ENCODE peak calls at places on chromosomes 4 and X, in five cellular contexts. One of them, this sample, is unnamed.

GRCh38 chrX:9902651-9903050 is 64.5 kb upstream of the CLDN34 start:
- DNase-seq in glutamatergic neuron: no peak
- DNase-seq in T follicular helper cell: no peak
- DNase-seq in cardiac muscle cell: no peak
- DNase-seq in stimulated activated CD4-positive, alpha-beta T cell treated with anti-CD3 and anti-CD28 coated beads, Interleukin-2, amount 100 ng/mL, for 24 hours: no peak
- DNase-seq in this sample: no peak

GRCh38 chr4:123705419-123705818 is 308.8 kb downstream of the SPRY1 start:
- DNase-seq in glutamatergic neuron: no peak
- DNase-seq in T follicular helper cell: no peak
- DNase-seq in cardiac muscle cell: no peak
- DNase-seq in stimulated activated CD4-positive, alpha-beta T cell treated with anti-CD3 and anti-CD28 coated beads, Interleukin-2, amount 100 ng/mL, for 24 hours: no peak
- DNase-seq in this sample: no peak

GRCh38 chr4:4323705-4324534 is 33.9 kb downstream of the ZBTB49 start:
- DNase-seq in glutamatergic neuron: no peak
- DNase-seq in T follicular helper cell: no peak
- DNase-seq in cardiac muscle cell: peak; percentile 86
- DNase-seq in stimulated activated CD4-positive, alpha-beta T cell treated with anti-CD3 and anti-CD28 coated beads, Interleukin-2, amount 100 ng/mL, for 24 hours: no peak
- DNase-seq in this sample: no peak

GRCh38 chrX:74449322-74449936 is 28.1 kb downstream of the SLC16A2 start:
- DNase-seq in glutamatergic neuron: no peak
- DNase-seq in T follicular helper cell: peak; percentile 16
- DNase-seq in cardiac muscle cell: no peak
- DNase-seq in stimulated activated CD4-positive, alpha-beta T cell treated with anti-CD3 and anti-CD28 coated beads, Interleukin-2, amount 100 ng/mL, for 24 hours: peak; percentile 47
- DNase-seq in this sample: peak; percentile 31

GRCh38 chr4:2837110-2837903 is 6.3 kb upstream of the ADD1 start:
- DNase-seq in glutamatergic neuron: no peak
- DNase-seq in T follicular helper cell: no peak
- DNase-seq in cardiac muscle cell: no peak
- DNase-seq in stimulated activated CD4-positive, alpha-beta T cell treated with anti-CD3 and anti-CD28 coated beads, Interleukin-2, amount 100 ng/mL, for 24 hours: no peak
- DNase-seq in this sample: no peak

GRCh38 chr4:48722509-48723446 is 57.3 kb downstream of the FRYL start:
- DNase-seq in glutamatergic neuron: no peak
- DNase-seq in T follicular helper cell: no peak
- DNase-seq in cardiac muscle cell: peak; percentile 78
- DNase-seq in stimulated activated CD4-positive, alpha-beta T cell treated with anti-CD3 and anti-CD28 coated beads, Interleukin-2, amount 100 ng/mL, for 24 hours: no peak
- DNase-seq in this sample: no peak

GRCh38 chr4:94766856-94767255 is 9.1 kb downstream of the BMPR1B start:
- DNase-seq in glutamatergic neuron: no peak
- DNase-seq in T follicular helper cell: no peak
- DNase-seq in cardiac muscle cell: no peak
- DNase-seq in stimulated activated CD4-positive, alpha-beta T cell treated with anti-CD3 and anti-CD28 coated beads, Interleukin-2, amount 100 ng/mL, for 24 hours: no peak
- DNase-seq in this sample: no peak

GRCh38 chrX:41291309-41291708 is 42.7 kb upstream of the DDX3X start:
- DNase-seq in glutamatergic neuron: no peak
- DNase-seq in T follicular helper cell: no peak
- DNase-seq in cardiac muscle cell: no peak
- DNase-seq in stimulated activated CD4-positive, alpha-beta T cell treated with anti-CD3 and anti-CD28 coated beads, Interleukin-2, amount 100 ng/mL, for 24 hours: no peak
- DNase-seq in this sample: no peak

GRCh38 chr4:108360857-108361820 is 192.4 kb upstream of the LEF1 start:
- DNase-seq in glutamatergic neuron: no peak
- DNase-seq in T follicular helper cell: no peak
- DNase-seq in cardiac muscle cell: peak; percentile 29
- DNase-seq in stimulated activated CD4-positive, alpha-beta T cell treated with anti-CD3 and anti-CD28 coated beads, Interleukin-2, amount 100 ng/mL, for 24 hours: no peak
- DNase-seq in this sample: no peak

GRCh38 chr4:26753642-26754041 is 107.0 kb upstream of the STIM2 start:
- DNase-seq in glutamatergic neuron: no peak
- DNase-seq in T follicular helper cell: no peak
- DNase-seq in cardiac muscle cell: peak; percentile 46
- DNase-seq in stimulated activated CD4-positive, alpha-beta T cell treated with anti-CD3 and anti-CD28 coated beads, Interleukin-2, amount 100 ng/mL, for 24 hours: no peak
- DNase-seq in this sample: no peak

This sample was measured in stimulated activated naive CD8-positive, alpha-beta T cell treated with anti-CD3 and anti-CD28 coated beads, Interleukin-15, Interleukin-2, amounts not matched to agents 100 U/mL and 50 U/mL, for 24 hours.